ENCODE peak calls at places on chromosomes 1 and 21, in seven cellular contexts. N is mesendoderm, H is IMR-90, U is H1, Y is H9, D is mesenchymal stem cell, V is trophoblast cell. C is an unnamed sample.

GRCh38 chr1:211591980-211592493 is 13.1 kb upstream of the SLC30A1 start:
- DNase-seq in N (no peak), H (peak), U (no peak), Y (no peak), D (peak), V (no peak), C (no peak)

GRCh38 chr1:211472724-211473123 is 19.2 kb downstream of the RD3 start:
- DNase-seq in N (no peak), H (no peak), U (no peak), Y (no peak), D (no peak), V (peak), C (no peak)

GRCh38 chr1:230853736-230854135 is 14.6 kb downstream of the C1orf198 start:
- DNase-seq in N (no peak), H (no peak), U (no peak), Y (no peak), D (no peak), V (no peak), C (no peak)

GRCh38 chr1:67635055-67635809 is 49.8 kb upstream of the GADD45A start:
- DNase-seq in N (no peak), H (no peak), U (peak), Y (no peak), D (no peak), V (no peak), C (no peak)

GRCh38 chr21:29342394-29342957 is 43.8 kb downstream of the BACH1 start:
- DNase-seq in N (no peak), H (peak), U (no peak), Y (no peak), D (peak), V (peak), C (no peak)

GRCh38 chr1:162905759-162906158 is 44.8 kb upstream of the CCDC190 start:
- DNase-seq in N (peak), H (peak), U (no peak), Y (no peak), D (peak), V (no peak), C (no peak)

GRCh38 chr1:41578712-41579335 is 94.3 kb upstream of the EDN2 start:
- DNase-seq in N (peak), H (peak), U (no peak), Y (peak), D (peak), V (no peak), C (no peak)

GRCh38 chr1:168392958-168393357 is 112.3 kb downstream of the TBX19 start:
- DNase-seq in N (no peak), H (no peak), U (no peak), Y (no peak), D (no peak), V (no peak), C (no peak)

GRCh38 chr1:11661105-11661504 is 2.9 kb upstream of the FBXO6 start:
- DNase-seq in N (no peak), H (no peak), U (no peak), Y (no peak), D (no peak), V (no peak), C (no peak)

GRCh38 chr1:150487763-150488115 is 520 bp downstream of the TARS2 start:
- DNase-seq in N (no peak), H (no peak), U (no peak), Y (no peak), D (no peak), V (no peak), C (no peak)

GRCh38 chr1:44543816-44544185 is 130.5 kb downstream of the TMEM53 start:
- DNase-seq in N (peak), H (no peak), U (peak), Y (peak), D (no peak), V (no peak), C (no peak)

GRCh38 chr1:50620680-50621329 is 197.6 kb upstream of the DMRTA2 start:
- DNase-seq in N (peak), H (peak), U (peak), Y (peak), D (peak), V (no peak), C (no peak)

GRCh38 chr1:206658264-206658980 is 23.1 kb downstream of the DYRK3 start:
- DNase-seq in N (peak), H (no peak), U (peak), Y (peak), D (peak), V (no peak), C (no peak)

GRCh38 chr1:67041836-67042503 is 12.0 kb downstream of the SLC35D1 start:
- DNase-seq in N (no peak), H (peak), U (no peak), Y (no peak), D (peak), V (no peak), C (no peak)

GRCh38 chr1:204149107-204149506 is 2.7 kb downstream of the ETNK2 start:
- DNase-seq in N (no peak), H (no peak), U (no peak), Y (no peak), D (no peak), V (no peak), C (no peak)

GRCh38 chr1:106439475-106439874 is 617.0 kb upstream of the PRMT6 start:
- DNase-seq in N (no peak), H (no peak), U (no peak), Y (no peak), D (no peak), V (no peak), C (no peak)

GRCh38 chr1:240134596-240134995 is 42.9 kb downstream of the FMN2 start:
- DNase-seq in N (no peak), H (peak), U (no peak), Y (no peak), D (no peak), V (no peak), C (no peak)

GRCh38 chr1:240138867-240139266 is 47.2 kb downstream of the FMN2 start:
- DNase-seq in N (peak), H (no peak), U (peak), Y (peak), D (no peak), V (no peak), C (no peak)

GRCh38 chr1:240134113-240134512 is 42.4 kb downstream of the FMN2 start:
- DNase-seq in N (no peak), H (no peak), U (no peak), Y (no peak), D (no peak), V (no peak), C (no peak)

GRCh38 chr1:240139511-240139910 is 47.8 kb downstream of the FMN2 start:
- DNase-seq in N (peak), H (no peak), U (no peak), Y (no peak), D (no peak), V (no peak), C (no peak)

GRCh38 chr1:240136402-240136801 is 44.7 kb downstream of the FMN2 start:
- DNase-seq in N (no peak), H (peak), U (no peak), Y (no peak), D (no peak), V (no peak), C (no peak)
- H2AK5ac ChIP-seq in N (no peak), H (no peak), U (no peak), Y (no peak), D (no peak), V (no peak), C (no peak)

DNA sequence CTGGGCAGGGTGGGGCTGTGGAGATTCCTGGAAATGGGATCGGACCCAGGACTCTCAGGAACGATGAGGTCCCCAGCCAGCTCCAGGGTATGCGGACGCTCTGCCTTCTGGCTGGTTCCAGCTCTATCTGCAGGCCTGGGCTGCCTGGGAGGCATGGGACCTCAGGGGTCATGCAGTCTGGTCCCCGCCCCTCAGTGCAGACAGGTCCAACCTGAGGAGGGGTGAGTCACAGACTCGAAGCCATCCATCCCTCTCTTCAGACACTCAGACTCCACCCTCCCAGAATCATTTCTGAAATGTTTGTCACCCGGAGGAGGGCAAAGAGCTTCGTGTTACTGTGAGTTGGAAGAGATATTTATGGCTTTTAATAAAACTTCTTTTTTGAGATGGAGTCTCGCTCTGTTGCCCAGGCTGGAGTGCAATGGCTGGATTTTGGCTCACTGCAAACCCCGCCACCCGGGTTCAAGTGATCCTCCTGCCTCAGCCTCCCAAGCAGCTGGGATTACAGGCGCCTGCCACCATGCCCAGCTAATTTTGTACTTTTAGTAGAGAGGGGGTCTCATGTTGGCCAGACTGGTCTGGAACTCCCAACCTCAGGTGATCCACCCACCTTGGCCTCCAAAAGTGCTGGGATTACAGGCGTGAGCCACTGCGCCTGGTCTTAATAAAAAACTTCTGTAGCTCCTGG is 5.9 kb upstream of the MYOM3 start:
- DNase-seq in N (no peak), H (peak), U (no peak), Y (no peak), D (no peak), V (peak), C (no peak)
- H3K23ac ChIP-seq in N (no peak), H (no peak), U (no peak), Y (no peak), D (no peak), V (no peak), C (no peak)

DNA sequence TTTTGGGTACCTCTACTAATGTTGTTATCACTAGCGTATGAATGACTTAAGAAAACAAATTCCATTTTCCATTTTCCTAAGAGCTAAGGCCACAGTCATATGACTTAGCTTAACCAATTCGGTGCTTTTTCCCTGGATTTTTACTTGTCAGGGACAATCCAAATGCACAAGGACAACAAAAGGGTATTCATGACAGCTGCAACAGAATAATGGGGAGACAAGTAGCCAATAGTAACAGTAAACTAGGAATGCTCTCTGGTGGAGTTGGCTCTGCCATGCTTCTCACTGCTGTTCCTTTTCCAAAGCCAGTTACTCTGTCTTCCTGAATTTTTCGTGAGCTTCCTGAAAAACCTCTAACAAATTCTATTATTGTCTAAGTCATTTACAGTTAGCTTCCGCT is 52.9 kb downstream of the LRRIQ3 start:
- DNase-seq in N (no peak), H (no peak), U (no peak), Y (no peak), D (no peak), V (no peak), C (peak)
- H2AK5ac ChIP-seq in N (no peak), H (no peak), U (no peak), Y (no peak), D (no peak), V (no peak), C (no peak)

GRCh38 chr1:155596864-155597263 is 13.2 kb upstream of the MSTO1 start:
- DNase-seq in N (no peak), H (no peak), U (no peak), Y (no peak), D (no peak), V (no peak), C (no peak)

GRCh38 chr1:155598842-155599331 is 11.1 kb upstream of the MSTO1 start:
- DNase-seq in N (peak), H (peak), U (peak), Y (peak), D (peak), V (peak), C (no peak)
- H3K23ac ChIP-seq in N (no peak), H (peak), U (no peak), Y (no peak), D (no peak), V (no peak), C (no peak)

GRCh38 chr1:219537182-219537581 is 75.7 kb downstream of the ZC3H11B start:
- DNase-seq in N (peak), H (no peak), U (no peak), Y (no peak), D (peak), V (no peak), C (no peak)
- H2AK5ac ChIP-seq in N (no peak), H (no peak), U (no peak), Y (no peak), D (no peak), V (no peak), C (no peak)

DNA sequence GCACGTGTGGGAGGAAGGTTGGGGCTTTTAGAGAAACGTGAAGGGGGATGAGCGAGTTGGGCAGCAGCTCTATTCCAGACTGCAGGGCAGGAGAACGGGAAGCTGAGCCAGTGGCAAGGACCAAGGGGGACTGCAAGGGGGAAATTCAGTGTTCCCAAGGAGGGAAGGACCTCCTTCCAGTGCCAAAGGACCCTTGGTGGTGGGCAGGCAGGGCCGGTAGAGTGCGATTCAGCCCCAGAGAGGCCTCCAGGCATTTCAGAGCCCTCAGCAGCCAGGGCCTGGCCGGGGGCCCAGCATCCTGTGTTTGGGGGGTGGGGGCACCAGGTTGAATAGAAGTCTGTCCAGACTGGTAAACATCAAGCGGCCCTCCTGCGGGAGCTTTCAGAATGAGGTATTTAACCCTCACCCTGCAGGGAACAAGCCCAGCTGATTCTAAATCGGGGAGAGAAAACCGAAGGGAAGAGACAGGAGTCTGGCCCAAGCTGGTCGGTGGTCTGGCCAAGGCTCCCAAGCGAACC is 2.3 kb downstream of the COL9A2 start:
- DNase-seq in N (no peak), H (no peak), U (no peak), Y (no peak), D (no peak), V (no peak), C (no peak)
- H3K23ac ChIP-seq in N (no peak), H (peak), U (no peak), Y (no peak), D (no peak), V (no peak), C (peak)

DNA sequence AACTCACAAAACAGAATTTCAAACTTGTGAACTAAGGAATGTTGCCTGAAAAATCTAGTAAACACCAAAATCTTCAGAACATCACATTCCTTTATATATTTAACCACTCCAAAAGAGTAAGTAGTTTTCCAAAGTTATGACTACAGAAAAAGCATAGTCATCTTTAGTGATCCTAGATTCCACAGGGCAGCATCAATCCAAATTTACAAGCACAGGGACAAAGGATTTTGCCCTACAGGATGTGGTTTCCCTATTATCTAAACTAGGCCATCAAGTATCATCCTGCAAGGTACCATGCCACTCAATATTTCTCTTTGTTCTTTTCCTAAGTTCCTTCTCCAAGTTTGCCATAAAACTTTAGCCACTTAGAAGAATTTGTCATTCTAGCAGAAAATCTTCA is 33.0 kb downstream of the COP1 start:
- DNase-seq in N (peak), H (peak), U (no peak), Y (no peak), D (peak), V (no peak), C (no peak)
- H2AK5ac ChIP-seq in N (no peak), H (no peak), U (no peak), Y (no peak), D (no peak), V (no peak), C (no peak)

GRCh38 chr1:223712184-223712855 is at the start of gene CAPN2:
- DNase-seq in N (peak), H (peak), U (peak), Y (peak), D (peak), V (peak), C (peak)
- H3K23ac ChIP-seq in N (peak), H (peak), U (no peak), Y (no peak), D (peak), V (no peak), C (peak)

DNA sequence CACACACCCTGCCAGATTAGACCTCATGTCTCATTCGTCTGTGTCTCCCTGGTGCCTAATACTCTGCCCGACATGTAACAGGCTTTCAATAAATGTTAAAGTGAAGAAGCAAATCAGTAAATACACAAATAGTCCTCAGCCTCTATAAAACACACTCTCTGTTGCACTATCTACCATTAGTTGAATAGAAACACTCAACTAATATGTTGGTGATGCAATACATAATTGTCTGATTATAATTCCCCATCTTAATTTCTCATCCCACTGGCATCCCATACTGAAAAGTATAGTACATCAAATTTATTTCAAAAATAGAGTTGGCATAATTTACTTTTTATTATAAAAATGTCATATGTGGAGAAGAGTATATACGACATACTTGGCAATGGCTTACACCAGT is 162.4 kb downstream of the PAPPA2 start:
- DNase-seq in N (no peak), H (no peak), U (no peak), Y (no peak), D (no peak), V (no peak), C (no peak)
- H2AK5ac ChIP-seq in N (no peak), H (no peak), U (no peak), Y (no peak), D (no peak), V (no peak), C (no peak)

DNA sequence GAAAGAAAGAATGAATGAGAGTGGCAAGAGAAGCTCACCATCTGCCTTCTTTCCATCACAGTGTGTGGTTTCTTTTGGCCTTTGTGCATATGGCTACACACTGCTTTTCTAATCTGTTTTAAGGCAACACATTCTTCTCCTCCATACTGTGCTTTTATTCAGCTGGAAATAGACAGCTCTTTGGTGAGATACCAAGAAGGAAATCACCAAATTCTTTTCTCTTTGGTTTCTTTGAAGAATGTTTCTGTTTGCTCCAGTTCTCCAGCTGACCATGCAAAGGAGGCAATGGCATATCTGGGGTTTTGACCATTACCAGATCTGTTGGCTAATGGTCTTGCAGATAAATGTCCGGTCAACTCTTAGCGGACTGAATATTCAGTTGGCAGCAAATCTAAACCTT is 49.2 kb downstream of the NGF start:
- DNase-seq in N (no peak), H (no peak), U (no peak), Y (no peak), D (no peak), V (no peak), C (no peak)
- H3K23ac ChIP-seq in N (no peak), H (no peak), U (no peak), Y (no peak), D (no peak), V (no peak), C (no peak)

C was measured in neuronal stem cell.